ENCODE peak calls at places on chromosomes 11 and 22, in ten cellular contexts. T is lung, L is tibial artery, Q is upper lobe of right lung, A is cardiac muscle cell, H is A549, D is SK-N-SH, F is left ventricle myocardium inferior, R is transverse colon, J is upper lobe of left lung. N is an unnamed sample.

GRCh38 chr11:62353841-62354240 is 16.6 kb downstream of the ASRGL1 start:
- DNase-seq in H (no peak), L (no peak), D (no peak), A (no peak), Q (no peak), T (peak; percentile 38), J (no peak), F (no peak), R (no peak), N (no peak)

GRCh38 chr22:43262990-43263644 is 76.2 kb upstream of the TTLL12 start:
- DNase-seq in H (no peak), T (no peak), F (peak; percentile 27), R (peak; percentile 33), A (peak; percentile 49), L (no peak), D (no peak), J (no peak), Q (no peak), N (no peak)

GRCh38 chr22:37526376-37526775 is 7.2 kb upstream of the CARD10 start:
- DNase-seq in T (no peak), D (no peak), J (no peak), L (no peak), H (no peak), R (no peak), A (peak; percentile 38), Q (no peak), F (no peak), N (no peak)

GRCh38 chr11:59212744-59213573 is at the start of gene MPEG1:
- DNase-seq in J (no peak), T (no peak), R (no peak), D (no peak), A (no peak), L (no peak), H (no peak), F (no peak), Q (no peak), N (no peak)

GRCh38 chr11:70528794-70529580 is 130.7 kb downstream of the CTTN start:
- DNase-seq in Q (peak; percentile 53), T (no peak), F (no peak), R (no peak), A (no peak), J (no peak), H (no peak), L (no peak), D (peak; percentile 10), N (no peak)

GRCh38 chr11:65133724-65134123 is 595 bp downstream of the SYVN1 start:
- DNase-seq in L (peak; percentile 75), T (no peak), D (no peak), F (peak; percentile 39), A (peak; percentile 54), Q (peak; percentile 69), R (no peak), H (no peak), J (no peak), N (peak; percentile 64)

GRCh38 chr11:66725646-66726045 is 3.4 kb downstream of the SPTBN2 start:
- DNase-seq in A (peak; percentile 26), J (no peak), H (no peak), T (no peak), Q (no peak), L (no peak), R (no peak), D (no peak), F (no peak), N (no peak)

GRCh38 chr22:25970348-25970995 is 198.8 kb upstream of the SEZ6L start:
- DNase-seq in A (no peak), L (no peak), D (no peak), F (peak; percentile 49), Q (no peak), H (no peak), J (no peak), T (no peak), R (no peak), N (no peak)

GRCh38 chr22:42158456-42159132 is 28.0 kb upstream of the CYP2D6 start:
- DNase-seq in T (no peak), D (no peak), R (no peak), Q (no peak), A (no peak), L (no peak), J (no peak), F (no peak), H (no peak), N (no peak)

GRCh38 chr11:133992121-133992520 is 35.4 kb upstream of the IGSF9B start:
- DNase-seq in F (no peak), Q (no peak), L (no peak), H (no peak), D (no peak), A (no peak), R (no peak), J (no peak), T (no peak), N (no peak)

GRCh38 chr11:78150346-78150745 is 10.9 kb upstream of the ALG8 start:
- DNase-seq in Q (no peak), L (no peak), A (no peak), J (no peak), F (no peak), R (no peak), T (no peak), H (no peak), D (no peak), N (no peak)

GRCh38 chr11:128687321-128687720 is 6.6 kb upstream of the FLI1 start:
- DNase-seq in J (peak; percentile 70), D (peak; percentile 58), Q (peak; percentile 74), F (no peak), L (no peak), R (peak; percentile 52), A (peak; percentile 45), H (no peak), T (no peak), N (no peak)

GRCh38 chr11:14373941-14374646 is 15.1 kb upstream of the RRAS2 start:
- DNase-seq in H (peak; percentile 30), T (no peak), J (peak; percentile 40), L (peak; percentile 90), R (no peak), A (peak; percentile 74), Q (no peak), F (no peak), D (no peak), N (no peak)

GRCh38 chr11:11129118-11129517 is 223.9 kb downstream of the CSNK2A3 start:
- DNase-seq in R (no peak), A (no peak), D (no peak), L (no peak), F (no peak), T (no peak), J (no peak), Q (no peak), H (no peak), N (no peak)

DNA sequence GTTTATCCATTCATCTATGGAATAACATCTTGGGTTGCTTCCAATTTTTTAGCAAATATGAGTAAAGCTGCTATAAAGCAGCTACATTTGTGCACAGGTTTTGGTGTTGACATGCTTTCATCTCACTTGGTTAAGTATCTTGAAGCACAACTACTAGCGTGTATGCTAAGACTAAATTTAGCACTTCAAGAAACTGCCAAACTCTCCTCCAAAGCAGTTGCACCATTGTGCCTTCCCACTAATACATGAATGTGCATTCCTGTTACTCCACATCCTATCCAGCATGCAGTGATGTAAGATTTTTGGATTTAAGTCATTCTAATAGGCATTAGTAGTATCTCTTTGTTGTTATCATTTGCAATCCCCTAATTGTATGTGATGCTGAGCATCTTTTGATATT is 230.7 kb downstream of the KCNA4 start:
- DNase-seq in J (no peak), L (no peak), Q (no peak), R (no peak), A (peak; percentile 36), H (no peak), F (no peak), T (no peak), D (no peak), N (no peak)
- TF ChIP-seq CTCF in J (no peak), L (no peak), Q (no peak), R (no peak), A (no peak), H (no peak), F (no peak), T (no peak), D (no peak), N (no peak)

DNA sequence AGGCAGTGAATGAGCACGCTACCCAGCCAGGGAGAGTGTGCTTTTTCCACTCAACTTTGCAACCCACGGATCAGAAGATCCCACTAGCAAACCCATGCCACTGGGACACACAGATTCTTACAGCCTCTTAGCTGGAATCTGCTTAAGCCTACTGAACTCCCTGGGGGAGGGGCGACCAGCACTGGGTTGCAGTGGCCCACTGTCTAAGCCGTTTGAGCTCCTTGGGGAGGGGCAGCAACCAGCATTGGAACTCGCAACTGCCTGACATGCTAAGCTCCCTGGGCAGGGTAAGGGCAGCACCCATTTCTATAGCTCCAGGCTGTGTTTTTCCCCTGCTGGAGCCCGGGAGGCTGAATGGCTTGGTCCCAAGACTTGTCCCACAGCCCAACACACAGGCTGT is 99.6 kb downstream of the FAM168A start:
- DNase-seq in F (no peak), Q (no peak), J (no peak), A (no peak), H (no peak), D (no peak), R (no peak), L (no peak), T (no peak), N (no peak)
- H3K9me3 ChIP-seq in F (peaks cover 1% of the 10 kb centered on the region), Q (peaks cover under 1% of the 10 kb centered on the region), J (no peaks in the 10 kb centered on the region), A (no peaks in the 10 kb centered on the region), H (no peaks in the 10 kb centered on the region), D (no peaks in the 10 kb centered on the region), R (no peaks in the 10 kb centered on the region), L (no peaks in the 10 kb centered on the region), T (no peaks in the 10 kb centered on the region), N (no peaks in the 10 kb centered on the region)

GRCh38 chr22:49632199-49633009 is 195.3 kb downstream of the BRD1 start:
- DNase-seq in D (peak; percentile 91), L (no peak), H (peak; percentile 55), A (peak; percentile 67), J (peak; percentile 34), Q (no peak), R (peak; percentile 37), F (peak; percentile 47), T (peak; percentile 41), N (peak; percentile 61)
- TF ChIP-seq CTCF in D (peak; percentile 67), L (peak; percentile 46), H (peak; percentile 80), A (peak; percentile 81), J (peak; percentile 79), Q (peak; percentile 78), R (peak; percentile 63), F (peak; percentile 88), T (peak; percentile 43), N (peak; percentile 55)

GRCh38 chr22:16654882-16655281 is 62.3 kb upstream of the CCT8L2 start:
- DNase-seq in R (no peak), D (no peak), Q (no peak), H (no peak), T (no peak), L (no peak), J (no peak), F (no peak), A (no peak), N (no peak)
- H3K9me3 ChIP-seq in R (peaks cover 9% of the 10 kb centered on the region), D (no peaks in the 10 kb centered on the region), Q (no peaks in the 10 kb centered on the region), H (no peaks in the 10 kb centered on the region), T (no peaks in the 10 kb centered on the region), L (peaks cover 14% of the 10 kb centered on the region), J (peaks cover 13% of the 10 kb centered on the region), F (peaks cover 31% of the 10 kb centered on the region), A (no peaks in the 10 kb centered on the region), N (no peaks in the 10 kb centered on the region)